ENCODE peak calls at places on chromosome 18, in six cellular contexts. One of them, this sample, is unnamed.

GRCh38 chr18:7904529-7904928 is 337.4 kb downstream of the PTPRM start:
- DNase-seq in activated naive CD8-positive, alpha-beta T cell treated with anti-CD3 and anti-CD28 coated beads for 36 hours: no peak
- DNase-seq in stimulated activated CD4-positive, alpha-beta T cell treated with anti-CD3 and anti-CD28 coated beads, Interleukin-1b, Interleukin-23, amount 100 ng/mL, for 1 hour: no peak
- DNase-seq in esophagus squamous epithelium: no peak
- DNase-seq in cardiac fibroblast: peak; percentile 71
- DNase-seq in MCF 10A: peak; percentile 64
- DNase-seq in this sample: peak; percentile 80

GRCh38 chr18:57542126-57542525 is 44.4 kb downstream of the FECH start:
- DNase-seq in activated naive CD8-positive, alpha-beta T cell treated with anti-CD3 and anti-CD28 coated beads for 36 hours: no peak
- DNase-seq in stimulated activated CD4-positive, alpha-beta T cell treated with anti-CD3 and anti-CD28 coated beads, Interleukin-1b, Interleukin-23, amount 100 ng/mL, for 1 hour: no peak
- DNase-seq in esophagus squamous epithelium: no peak
- DNase-seq in cardiac fibroblast: peak; percentile 61
- DNase-seq in MCF 10A: no peak
- DNase-seq in this sample: peak; percentile 42

GRCh38 chr18:60193780-60194179 is 178.8 kb downstream of the MC4R start:
- DNase-seq in activated naive CD8-positive, alpha-beta T cell treated with anti-CD3 and anti-CD28 coated beads for 36 hours: no peak
- DNase-seq in stimulated activated CD4-positive, alpha-beta T cell treated with anti-CD3 and anti-CD28 coated beads, Interleukin-1b, Interleukin-23, amount 100 ng/mL, for 1 hour: no peak
- DNase-seq in esophagus squamous epithelium: no peak
- DNase-seq in cardiac fibroblast: no peak
- DNase-seq in MCF 10A: no peak
- DNase-seq in this sample: no peak

GRCh38 chr18:6219116-6219717 is 195.5 kb downstream of the L3MBTL4 start:
- DNase-seq in activated naive CD8-positive, alpha-beta T cell treated with anti-CD3 and anti-CD28 coated beads for 36 hours: peak; percentile 10
- DNase-seq in stimulated activated CD4-positive, alpha-beta T cell treated with anti-CD3 and anti-CD28 coated beads, Interleukin-1b, Interleukin-23, amount 100 ng/mL, for 1 hour: no peak
- DNase-seq in esophagus squamous epithelium: no peak
- DNase-seq in cardiac fibroblast: peak; percentile 60
- DNase-seq in MCF 10A: no peak
- DNase-seq in this sample: no peak

GRCh38 chr18:8654482-8655451 is 45.5 kb downstream of the RAB12 start:
- DNase-seq in activated naive CD8-positive, alpha-beta T cell treated with anti-CD3 and anti-CD28 coated beads for 36 hours: no peak
- DNase-seq in stimulated activated CD4-positive, alpha-beta T cell treated with anti-CD3 and anti-CD28 coated beads, Interleukin-1b, Interleukin-23, amount 100 ng/mL, for 1 hour: no peak
- DNase-seq in esophagus squamous epithelium: no peak
- DNase-seq in cardiac fibroblast: peak; percentile 46
- DNase-seq in MCF 10A: peak; percentile 40
- DNase-seq in this sample: no peak

GRCh38 chr18:55665506-55665905 is 77.5 kb upstream of the TCF4 start:
- DNase-seq in activated naive CD8-positive, alpha-beta T cell treated with anti-CD3 and anti-CD28 coated beads for 36 hours: no peak
- DNase-seq in stimulated activated CD4-positive, alpha-beta T cell treated with anti-CD3 and anti-CD28 coated beads, Interleukin-1b, Interleukin-23, amount 100 ng/mL, for 1 hour: no peak
- DNase-seq in esophagus squamous epithelium: no peak
- DNase-seq in cardiac fibroblast: no peak
- DNase-seq in MCF 10A: no peak
- DNase-seq in this sample: no peak

GRCh38 chr18:68484241-68484640 is 230.7 kb downstream of the TMX3 start:
- DNase-seq in activated naive CD8-positive, alpha-beta T cell treated with anti-CD3 and anti-CD28 coated beads for 36 hours: no peak
- DNase-seq in stimulated activated CD4-positive, alpha-beta T cell treated with anti-CD3 and anti-CD28 coated beads, Interleukin-1b, Interleukin-23, amount 100 ng/mL, for 1 hour: no peak
- DNase-seq in esophagus squamous epithelium: no peak
- DNase-seq in cardiac fibroblast: peak; percentile 58
- DNase-seq in MCF 10A: peak; percentile 43
- DNase-seq in this sample: peak; percentile 37

GRCh38 chr18:51575171-51575570 is 377.7 kb upstream of the MEX3C start:
- DNase-seq in activated naive CD8-positive, alpha-beta T cell treated with anti-CD3 and anti-CD28 coated beads for 36 hours: no peak
- DNase-seq in stimulated activated CD4-positive, alpha-beta T cell treated with anti-CD3 and anti-CD28 coated beads, Interleukin-1b, Interleukin-23, amount 100 ng/mL, for 1 hour: no peak
- DNase-seq in esophagus squamous epithelium: no peak
- DNase-seq in cardiac fibroblast: no peak
- DNase-seq in MCF 10A: peak; percentile 48
- DNase-seq in this sample: peak; percentile 34

GRCh38 chr18:76496200-76496890 is 1.3 kb upstream of the ZNF516 start:
- DNase-seq in activated naive CD8-positive, alpha-beta T cell treated with anti-CD3 and anti-CD28 coated beads for 36 hours: peak; percentile 37
- DNase-seq in stimulated activated CD4-positive, alpha-beta T cell treated with anti-CD3 and anti-CD28 coated beads, Interleukin-1b, Interleukin-23, amount 100 ng/mL, for 1 hour: no peak
- DNase-seq in esophagus squamous epithelium: no peak
- DNase-seq in cardiac fibroblast: peak; percentile 57
- DNase-seq in MCF 10A: peak; percentile 39
- DNase-seq in this sample: no peak

GRCh38 chr18:76384114-76384790 is 110.8 kb downstream of the ZNF516 start:
- DNase-seq in activated naive CD8-positive, alpha-beta T cell treated with anti-CD3 and anti-CD28 coated beads for 36 hours: no peak
- DNase-seq in stimulated activated CD4-positive, alpha-beta T cell treated with anti-CD3 and anti-CD28 coated beads, Interleukin-1b, Interleukin-23, amount 100 ng/mL, for 1 hour: no peak
- DNase-seq in esophagus squamous epithelium: no peak
- DNase-seq in cardiac fibroblast: no peak
- DNase-seq in MCF 10A: no peak
- DNase-seq in this sample: no peak

GRCh38 chr18:28398491-28398890 is 221.6 kb upstream of the CDH2 start:
- DNase-seq in activated naive CD8-positive, alpha-beta T cell treated with anti-CD3 and anti-CD28 coated beads for 36 hours: no peak
- DNase-seq in stimulated activated CD4-positive, alpha-beta T cell treated with anti-CD3 and anti-CD28 coated beads, Interleukin-1b, Interleukin-23, amount 100 ng/mL, for 1 hour: no peak
- DNase-seq in esophagus squamous epithelium: no peak
- DNase-seq in cardiac fibroblast: no peak
- DNase-seq in MCF 10A: no peak
- DNase-seq in this sample: no peak

GRCh38 chr18:58695772-58696171 is 24.5 kb downstream of the MALT1 start:
- DNase-seq in activated naive CD8-positive, alpha-beta T cell treated with anti-CD3 and anti-CD28 coated beads for 36 hours: peak; percentile 37
- DNase-seq in stimulated activated CD4-positive, alpha-beta T cell treated with anti-CD3 and anti-CD28 coated beads, Interleukin-1b, Interleukin-23, amount 100 ng/mL, for 1 hour: no peak
- DNase-seq in esophagus squamous epithelium: no peak
- DNase-seq in cardiac fibroblast: no peak
- DNase-seq in MCF 10A: no peak
- DNase-seq in this sample: no peak

GRCh38 chr18:63562284-63562683 is 20.1 kb downstream of the SERPINB12 start:
- DNase-seq in activated naive CD8-positive, alpha-beta T cell treated with anti-CD3 and anti-CD28 coated beads for 36 hours: no peak
- DNase-seq in stimulated activated CD4-positive, alpha-beta T cell treated with anti-CD3 and anti-CD28 coated beads, Interleukin-1b, Interleukin-23, amount 100 ng/mL, for 1 hour: no peak
- DNase-seq in esophagus squamous epithelium: no peak
- DNase-seq in cardiac fibroblast: no peak
- DNase-seq in MCF 10A: no peak
- DNase-seq in this sample: no peak

GRCh38 chr18:48044944-48045343 is 114.5 kb upstream of the SMAD2 start:
- DNase-seq in activated naive CD8-positive, alpha-beta T cell treated with anti-CD3 and anti-CD28 coated beads for 36 hours: no peak
- DNase-seq in stimulated activated CD4-positive, alpha-beta T cell treated with anti-CD3 and anti-CD28 coated beads, Interleukin-1b, Interleukin-23, amount 100 ng/mL, for 1 hour: no peak
- DNase-seq in esophagus squamous epithelium: no peak
- DNase-seq in cardiac fibroblast: no peak
- DNase-seq in MCF 10A: no peak
- DNase-seq in this sample: no peak

GRCh38 chr18:23887035-23887434 is 127.5 kb upstream of the TTC39C start:
- DNase-seq in activated naive CD8-positive, alpha-beta T cell treated with anti-CD3 and anti-CD28 coated beads for 36 hours: no peak
- DNase-seq in stimulated activated CD4-positive, alpha-beta T cell treated with anti-CD3 and anti-CD28 coated beads, Interleukin-1b, Interleukin-23, amount 100 ng/mL, for 1 hour: no peak
- DNase-seq in esophagus squamous epithelium: no peak
- DNase-seq in cardiac fibroblast: no peak
- DNase-seq in MCF 10A: no peak
- DNase-seq in this sample: peak; percentile 30

GRCh38 chr18:22346342-22346967 is 71.3 kb downstream of the CTAGE1 start:
- DNase-seq in activated naive CD8-positive, alpha-beta T cell treated with anti-CD3 and anti-CD28 coated beads for 36 hours: no peak
- DNase-seq in stimulated activated CD4-positive, alpha-beta T cell treated with anti-CD3 and anti-CD28 coated beads, Interleukin-1b, Interleukin-23, amount 100 ng/mL, for 1 hour: no peak
- DNase-seq in esophagus squamous epithelium: no peak
- DNase-seq in cardiac fibroblast: peak; percentile 80
- DNase-seq in MCF 10A: peak; percentile 68
- DNase-seq in this sample: peak; percentile 59

GRCh38 chr18:13612111-13612997 is 114.0 kb downstream of the FAM210A start:
- DNase-seq in activated naive CD8-positive, alpha-beta T cell treated with anti-CD3 and anti-CD28 coated beads for 36 hours: peak; percentile 82
- DNase-seq in stimulated activated CD4-positive, alpha-beta T cell treated with anti-CD3 and anti-CD28 coated beads, Interleukin-1b, Interleukin-23, amount 100 ng/mL, for 1 hour: peak; percentile 22
- DNase-seq in esophagus squamous epithelium: peak; percentile 30
- DNase-seq in cardiac fibroblast: no peak
- DNase-seq in MCF 10A: no peak
- DNase-seq in this sample: no peak

GRCh38 chr18:79469309-79469708 is 73.6 kb downstream of the NFATC1 start:
- DNase-seq in activated naive CD8-positive, alpha-beta T cell treated with anti-CD3 and anti-CD28 coated beads for 36 hours: no peak
- DNase-seq in stimulated activated CD4-positive, alpha-beta T cell treated with anti-CD3 and anti-CD28 coated beads, Interleukin-1b, Interleukin-23, amount 100 ng/mL, for 1 hour: no peak
- DNase-seq in esophagus squamous epithelium: no peak
- DNase-seq in cardiac fibroblast: no peak
- DNase-seq in MCF 10A: no peak
- DNase-seq in this sample: no peak

GRCh38 chr18:9539283-9539682 is 64.0 kb downstream of the RALBP1 start:
- DNase-seq in activated naive CD8-positive, alpha-beta T cell treated with anti-CD3 and anti-CD28 coated beads for 36 hours: no peak
- DNase-seq in stimulated activated CD4-positive, alpha-beta T cell treated with anti-CD3 and anti-CD28 coated beads, Interleukin-1b, Interleukin-23, amount 100 ng/mL, for 1 hour: no peak
- DNase-seq in esophagus squamous epithelium: no peak
- DNase-seq in cardiac fibroblast: peak; percentile 86
- DNase-seq in MCF 10A: peak; percentile 57
- DNase-seq in this sample: peak; percentile 81

GRCh38 chr18:68316636-68317035 is 398.3 kb downstream of the TMX3 start:
- DNase-seq in activated naive CD8-positive, alpha-beta T cell treated with anti-CD3 and anti-CD28 coated beads for 36 hours: no peak
- DNase-seq in stimulated activated CD4-positive, alpha-beta T cell treated with anti-CD3 and anti-CD28 coated beads, Interleukin-1b, Interleukin-23, amount 100 ng/mL, for 1 hour: no peak
- DNase-seq in esophagus squamous epithelium: no peak
- DNase-seq in cardiac fibroblast: peak; percentile 53
- DNase-seq in MCF 10A: peak; percentile 21
- DNase-seq in this sample: peak; percentile 5

GRCh38 chr18:26405190-26405781 is 143.1 kb downstream of the KCTD1 start:
- DNase-seq in activated naive CD8-positive, alpha-beta T cell treated with anti-CD3 and anti-CD28 coated beads for 36 hours: no peak
- DNase-seq in stimulated activated CD4-positive, alpha-beta T cell treated with anti-CD3 and anti-CD28 coated beads, Interleukin-1b, Interleukin-23, amount 100 ng/mL, for 1 hour: no peak
- DNase-seq in esophagus squamous epithelium: no peak
- DNase-seq in cardiac fibroblast: peak; percentile 56
- DNase-seq in MCF 10A: peak; percentile 64
- DNase-seq in this sample: peak; percentile 51

GRCh38 chr18:63290456-63291200 is 28.9 kb downstream of the BCL2 start:
- DNase-seq in activated naive CD8-positive, alpha-beta T cell treated with anti-CD3 and anti-CD28 coated beads for 36 hours: peak; percentile 45
- DNase-seq in stimulated activated CD4-positive, alpha-beta T cell treated with anti-CD3 and anti-CD28 coated beads, Interleukin-1b, Interleukin-23, amount 100 ng/mL, for 1 hour: no peak
- DNase-seq in esophagus squamous epithelium: no peak
- DNase-seq in cardiac fibroblast: no peak
- DNase-seq in MCF 10A: no peak
- DNase-seq in this sample: no peak

GRCh38 chr18:48037481-48038271 is 107.2 kb upstream of the SMAD2 start:
- DNase-seq in activated naive CD8-positive, alpha-beta T cell treated with anti-CD3 and anti-CD28 coated beads for 36 hours: no peak
- DNase-seq in stimulated activated CD4-positive, alpha-beta T cell treated with anti-CD3 and anti-CD28 coated beads, Interleukin-1b, Interleukin-23, amount 100 ng/mL, for 1 hour: no peak
- DNase-seq in esophagus squamous epithelium: no peak
- DNase-seq in cardiac fibroblast: no peak
- DNase-seq in MCF 10A: peak; percentile 40
- DNase-seq in this sample: peak; percentile 24

GRCh38 chr18:38525039-38525438 is 959.4 kb upstream of the CELF4 start:
- DNase-seq in activated naive CD8-positive, alpha-beta T cell treated with anti-CD3 and anti-CD28 coated beads for 36 hours: no peak
- DNase-seq in stimulated activated CD4-positive, alpha-beta T cell treated with anti-CD3 and anti-CD28 coated beads, Interleukin-1b, Interleukin-23, amount 100 ng/mL, for 1 hour: no peak
- DNase-seq in esophagus squamous epithelium: no peak
- DNase-seq in cardiac fibroblast: no peak
- DNase-seq in MCF 10A: no peak
- DNase-seq in this sample: no peak

GRCh38 chr18:74806700-74807416 is 209.2 kb downstream of the ZNF407 start:
- DNase-seq in activated naive CD8-positive, alpha-beta T cell treated with anti-CD3 and anti-CD28 coated beads for 36 hours: no peak
- DNase-seq in stimulated activated CD4-positive, alpha-beta T cell treated with anti-CD3 and anti-CD28 coated beads, Interleukin-1b, Interleukin-23, amount 100 ng/mL, for 1 hour: no peak
- DNase-seq in esophagus squamous epithelium: no peak
- DNase-seq in cardiac fibroblast: peak; percentile 92
- DNase-seq in MCF 10A: peak; percentile 85
- DNase-seq in this sample: peak; percentile 91

GRCh38 chr18:21111351-21112139 is at the start of gene ROCK1:
- DNase-seq in activated naive CD8-positive, alpha-beta T cell treated with anti-CD3 and anti-CD28 coated beads for 36 hours: peak; percentile 98
- DNase-seq in stimulated activated CD4-positive, alpha-beta T cell treated with anti-CD3 and anti-CD28 coated beads, Interleukin-1b, Interleukin-23, amount 100 ng/mL, for 1 hour: peak; percentile 98
- DNase-seq in esophagus squamous epithelium: peak; percentile 89
- DNase-seq in cardiac fibroblast: peak; percentile 95
- DNase-seq in MCF 10A: peak; percentile 94
- DNase-seq in this sample: peak; percentile 94

GRCh38 chr18:371616-371998 is 103.8 kb upstream of the THOC1 start:
- DNase-seq in activated naive CD8-positive, alpha-beta T cell treated with anti-CD3 and anti-CD28 coated beads for 36 hours: no peak
- DNase-seq in stimulated activated CD4-positive, alpha-beta T cell treated with anti-CD3 and anti-CD28 coated beads, Interleukin-1b, Interleukin-23, amount 100 ng/mL, for 1 hour: no peak
- DNase-seq in esophagus squamous epithelium: no peak
- DNase-seq in cardiac fibroblast: no peak
- DNase-seq in MCF 10A: no peak
- DNase-seq in this sample: no peak

GRCh38 chr18:3224223-3224622 is 4.5 kb upstream of the MYOM1 start:
- DNase-seq in activated naive CD8-positive, alpha-beta T cell treated with anti-CD3 and anti-CD28 coated beads for 36 hours: no peak
- DNase-seq in stimulated activated CD4-positive, alpha-beta T cell treated with anti-CD3 and anti-CD28 coated beads, Interleukin-1b, Interleukin-23, amount 100 ng/mL, for 1 hour: no peak
- DNase-seq in esophagus squamous epithelium: no peak
- DNase-seq in cardiac fibroblast: no peak
- DNase-seq in MCF 10A: no peak
- DNase-seq in this sample: no peak

GRCh38 chr18:48452863-48453323 is 43.7 kb upstream of the ZBTB7C start:
- DNase-seq in activated naive CD8-positive, alpha-beta T cell treated with anti-CD3 and anti-CD28 coated beads for 36 hours: no peak
- DNase-seq in stimulated activated CD4-positive, alpha-beta T cell treated with anti-CD3 and anti-CD28 coated beads, Interleukin-1b, Interleukin-23, amount 100 ng/mL, for 1 hour: no peak
- DNase-seq in esophagus squamous epithelium: no peak
- DNase-seq in cardiac fibroblast: no peak
- DNase-seq in MCF 10A: no peak
- DNase-seq in this sample: peak; percentile 54

GRCh38 chr18:59547691-59548182 is 149.5 kb downstream of the CCBE1 start:
- DNase-seq in activated naive CD8-positive, alpha-beta T cell treated with anti-CD3 and anti-CD28 coated beads for 36 hours: no peak
- DNase-seq in stimulated activated CD4-positive, alpha-beta T cell treated with anti-CD3 and anti-CD28 coated beads, Interleukin-1b, Interleukin-23, amount 100 ng/mL, for 1 hour: no peak
- DNase-seq in esophagus squamous epithelium: no peak
- DNase-seq in cardiac fibroblast: peak; percentile 82
- DNase-seq in MCF 10A: peak; percentile 51
- DNase-seq in this sample: peak; percentile 65

GRCh38 chr18:46437019-46437418 is 220.0 kb downstream of the LOXHD1 start:
- DNase-seq in activated naive CD8-positive, alpha-beta T cell treated with anti-CD3 and anti-CD28 coated beads for 36 hours: no peak
- DNase-seq in stimulated activated CD4-positive, alpha-beta T cell treated with anti-CD3 and anti-CD28 coated beads, Interleukin-1b, Interleukin-23, amount 100 ng/mL, for 1 hour: no peak
- DNase-seq in esophagus squamous epithelium: no peak
- DNase-seq in cardiac fibroblast: no peak
- DNase-seq in MCF 10A: no peak
- DNase-seq in this sample: no peak

GRCh38 chr18:46623541-46623940 is 33.5 kb downstream of the LOXHD1 start:
- DNase-seq in activated naive CD8-positive, alpha-beta T cell treated with anti-CD3 and anti-CD28 coated beads for 36 hours: peak; percentile 48
- DNase-seq in stimulated activated CD4-positive, alpha-beta T cell treated with anti-CD3 and anti-CD28 coated beads, Interleukin-1b, Interleukin-23, amount 100 ng/mL, for 1 hour: no peak
- DNase-seq in esophagus squamous epithelium: no peak
- DNase-seq in cardiac fibroblast: no peak
- DNase-seq in MCF 10A: peak; percentile 5
- DNase-seq in this sample: peak; percentile 6

GRCh38 chr18:31679806-31680793 is 4.3 kb downstream of the B4GALT6 start:
- DNase-seq in activated naive CD8-positive, alpha-beta T cell treated with anti-CD3 and anti-CD28 coated beads for 36 hours: no peak
- DNase-seq in stimulated activated CD4-positive, alpha-beta T cell treated with anti-CD3 and anti-CD28 coated beads, Interleukin-1b, Interleukin-23, amount 100 ng/mL, for 1 hour: no peak
- DNase-seq in esophagus squamous epithelium: no peak
- DNase-seq in cardiac fibroblast: peak; percentile 35
- DNase-seq in MCF 10A: peak; percentile 34
- DNase-seq in this sample: peak; percentile 31

GRCh38 chr18:58671941-58672565 is 788 bp downstream of the MALT1 start:
- DNase-seq in activated naive CD8-positive, alpha-beta T cell treated with anti-CD3 and anti-CD28 coated beads for 36 hours: no peak
- DNase-seq in stimulated activated CD4-positive, alpha-beta T cell treated with anti-CD3 and anti-CD28 coated beads, Interleukin-1b, Interleukin-23, amount 100 ng/mL, for 1 hour: no peak
- DNase-seq in esophagus squamous epithelium: peak; percentile 7
- DNase-seq in cardiac fibroblast: peak; percentile 60
- DNase-seq in MCF 10A: peak; percentile 74
- DNase-seq in this sample: peak; percentile 69

GRCh38 chr18:10430696-10431095 is 23.7 kb upstream of the APCDD1 start:
- DNase-seq in activated naive CD8-positive, alpha-beta T cell treated with anti-CD3 and anti-CD28 coated beads for 36 hours: no peak
- DNase-seq in stimulated activated CD4-positive, alpha-beta T cell treated with anti-CD3 and anti-CD28 coated beads, Interleukin-1b, Interleukin-23, amount 100 ng/mL, for 1 hour: no peak
- DNase-seq in esophagus squamous epithelium: no peak
- DNase-seq in cardiac fibroblast: no peak
- DNase-seq in MCF 10A: no peak
- DNase-seq in this sample: no peak

GRCh38 chr18:68436485-68436884 is 278.4 kb downstream of the TMX3 start:
- DNase-seq in activated naive CD8-positive, alpha-beta T cell treated with anti-CD3 and anti-CD28 coated beads for 36 hours: no peak
- DNase-seq in stimulated activated CD4-positive, alpha-beta T cell treated with anti-CD3 and anti-CD28 coated beads, Interleukin-1b, Interleukin-23, amount 100 ng/mL, for 1 hour: no peak
- DNase-seq in esophagus squamous epithelium: no peak
- DNase-seq in cardiac fibroblast: peak; percentile 90
- DNase-seq in MCF 10A: peak; percentile 46
- DNase-seq in this sample: peak; percentile 66

GRCh38 chr18:64589000-64589399 is 440.1 kb upstream of the LINC00305 start:
- DNase-seq in activated naive CD8-positive, alpha-beta T cell treated with anti-CD3 and anti-CD28 coated beads for 36 hours: no peak
- DNase-seq in stimulated activated CD4-positive, alpha-beta T cell treated with anti-CD3 and anti-CD28 coated beads, Interleukin-1b, Interleukin-23, amount 100 ng/mL, for 1 hour: no peak
- DNase-seq in esophagus squamous epithelium: no peak
- DNase-seq in cardiac fibroblast: no peak
- DNase-seq in MCF 10A: no peak
- DNase-seq in this sample: no peak

GRCh38 chr18:35516789-35517188 is 19.0 kb upstream of the INO80C start:
- DNase-seq in activated naive CD8-positive, alpha-beta T cell treated with anti-CD3 and anti-CD28 coated beads for 36 hours: no peak
- DNase-seq in stimulated activated CD4-positive, alpha-beta T cell treated with anti-CD3 and anti-CD28 coated beads, Interleukin-1b, Interleukin-23, amount 100 ng/mL, for 1 hour: no peak
- DNase-seq in esophagus squamous epithelium: no peak
- DNase-seq in cardiac fibroblast: no peak
- DNase-seq in MCF 10A: no peak
- DNase-seq in this sample: no peak